ENCODE peak calls at places on chromosomes 5 and 9, in eight cellular contexts. One of them, this sample, is unnamed.

GRCh38 chr5:31866166-31866565 is 227.2 kb downstream of the PDZD2 start:
- DNase-seq in lower lobe of right lung: no peak
- DNase-seq in small intestine: no peak
- DNase-seq in cardiac muscle cell: no peak
- DNase-seq in A549: no peak
- DNase-seq in pancreas: no peak
- DNase-seq in HepG2: no peak
- DNase-seq in GM23248: no peak
- DNase-seq in this sample: no peak

GRCh38 chr9:93693129-93693528 is 116.7 kb downstream of the PHF2 start:
- DNase-seq in lower lobe of right lung: no peak
- DNase-seq in small intestine: no peak
- DNase-seq in cardiac muscle cell: no peak
- DNase-seq in A549: no peak
- DNase-seq in pancreas: no peak
- DNase-seq in HepG2: no peak
- DNase-seq in GM23248: no peak
- DNase-seq in this sample: no peak

GRCh38 chr5:72064801-72065570 is 42.3 kb upstream of the MAP1B start:
- DNase-seq in lower lobe of right lung: no peak
- DNase-seq in small intestine: no peak
- DNase-seq in cardiac muscle cell: no peak
- DNase-seq in A549: no peak
- DNase-seq in pancreas: no peak
- DNase-seq in HepG2: no peak
- DNase-seq in GM23248: no peak
- DNase-seq in this sample: no peak

GRCh38 chr5:14490309-14490711 is 91.3 kb upstream of the OTULINL start:
- DNase-seq in lower lobe of right lung: peak; percentile 79
- DNase-seq in small intestine: peak; percentile 31
- DNase-seq in cardiac muscle cell: no peak
- DNase-seq in A549: no peak
- DNase-seq in pancreas: peak; percentile 27
- DNase-seq in HepG2: no peak
- DNase-seq in GM23248: peak; percentile 33
- DNase-seq in this sample: no peak

GRCh38 chr9:84852902-84853301 is 183.4 kb downstream of the NTRK2 start:
- DNase-seq in lower lobe of right lung: no peak
- DNase-seq in small intestine: no peak
- DNase-seq in cardiac muscle cell: no peak
- DNase-seq in A549: no peak
- DNase-seq in pancreas: no peak
- DNase-seq in HepG2: no peak
- DNase-seq in GM23248: no peak
- DNase-seq in this sample: no peak

GRCh38 chr5:177397875-177398390 is 2.5 kb downstream of the PFN3 start:
- DNase-seq in lower lobe of right lung: no peak
- DNase-seq in small intestine: no peak
- DNase-seq in cardiac muscle cell: no peak
- DNase-seq in A549: no peak
- DNase-seq in pancreas: no peak
- DNase-seq in HepG2: no peak
- DNase-seq in GM23248: no peak
- DNase-seq in this sample: no peak

GRCh38 chr9:32413424-32413823 is 29.0 kb downstream of the ACO1 start:
- DNase-seq in lower lobe of right lung: no peak
- DNase-seq in small intestine: no peak
- DNase-seq in cardiac muscle cell: peak; percentile 79
- DNase-seq in A549: no peak
- DNase-seq in pancreas: no peak
- DNase-seq in HepG2: no peak
- DNase-seq in GM23248: no peak
- DNase-seq in this sample: no peak

GRCh38 chr9:30075451-30076199 is 2308.8 kb upstream of the ACO1 start:
- DNase-seq in lower lobe of right lung: no peak
- DNase-seq in small intestine: no peak
- DNase-seq in cardiac muscle cell: no peak
- DNase-seq in A549: peak; percentile 21
- DNase-seq in pancreas: no peak
- DNase-seq in HepG2: peak; percentile 1
- DNase-seq in GM23248: no peak
- DNase-seq in this sample: no peak

GRCh38 chr5:14806452-14806851 is 65.1 kb downstream of the ANKH start:
- DNase-seq in lower lobe of right lung: no peak
- DNase-seq in small intestine: no peak
- DNase-seq in cardiac muscle cell: peak; percentile 57
- DNase-seq in A549: no peak
- DNase-seq in pancreas: no peak
- DNase-seq in HepG2: no peak
- DNase-seq in GM23248: peak; percentile 59
- DNase-seq in this sample: no peak

GRCh38 chr5:28369418-28369817 is 1331.0 kb upstream of the CDH9 start:
- DNase-seq in lower lobe of right lung: no peak
- DNase-seq in small intestine: no peak
- DNase-seq in cardiac muscle cell: no peak
- DNase-seq in A549: no peak
- DNase-seq in pancreas: no peak
- DNase-seq in HepG2: no peak
- DNase-seq in GM23248: no peak
- DNase-seq in this sample: no peak

GRCh38 chr5:133363807-133364587 is 248.3 kb downstream of the FSTL4 start:
- DNase-seq in lower lobe of right lung: no peak
- DNase-seq in small intestine: no peak
- DNase-seq in cardiac muscle cell: no peak
- DNase-seq in A549: no peak
- DNase-seq in pancreas: no peak
- DNase-seq in HepG2: no peak
- DNase-seq in GM23248: no peak
- DNase-seq in this sample: no peak

GRCh38 chr5:53378590-53379247 is 101.7 kb upstream of the FST start:
- DNase-seq in lower lobe of right lung: no peak
- DNase-seq in small intestine: no peak
- DNase-seq in cardiac muscle cell: peak; percentile 69
- DNase-seq in A549: no peak
- DNase-seq in pancreas: no peak
- DNase-seq in HepG2: no peak
- DNase-seq in GM23248: peak; percentile 88
- DNase-seq in this sample: no peak

GRCh38 chr5:130529111-130529510 is 624.8 kb downstream of the CHSY3 start:
- DNase-seq in lower lobe of right lung: no peak
- DNase-seq in small intestine: no peak
- DNase-seq in cardiac muscle cell: no peak
- DNase-seq in A549: no peak
- DNase-seq in pancreas: no peak
- DNase-seq in HepG2: no peak
- DNase-seq in GM23248: no peak
- DNase-seq in this sample: no peak

GRCh38 chr5:95219411-95219810 is 65.5 kb downstream of the MCTP1 start:
- DNase-seq in lower lobe of right lung: no peak
- DNase-seq in small intestine: no peak
- DNase-seq in cardiac muscle cell: no peak
- DNase-seq in A549: no peak
- DNase-seq in pancreas: no peak
- DNase-seq in HepG2: no peak
- DNase-seq in GM23248: no peak
- DNase-seq in this sample: no peak

DNA sequence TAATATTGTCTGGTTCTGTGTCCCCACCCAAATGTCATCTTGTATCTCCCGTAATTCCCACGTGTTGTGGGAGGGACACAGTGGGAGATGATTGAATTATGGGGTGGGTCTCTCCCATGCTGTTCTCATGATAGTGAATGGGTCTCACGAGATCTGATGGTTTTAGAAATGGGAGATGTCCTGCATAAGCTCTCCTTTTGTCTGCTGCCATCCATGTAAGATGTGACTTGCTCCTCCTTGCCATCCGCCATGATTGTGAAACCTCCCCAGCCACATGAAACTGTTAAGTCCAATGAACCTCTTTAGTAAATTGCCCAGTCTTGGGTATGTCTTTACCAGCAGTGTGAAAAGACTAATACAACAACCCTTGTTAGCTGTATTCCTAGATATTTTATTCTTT is 44.5 kb downstream of the GIN1 start:
- DNase-seq in lower lobe of right lung: no peak
- DNase-seq in small intestine: no peak
- DNase-seq in cardiac muscle cell: no peak
- DNase-seq in A549: no peak
- DNase-seq in pancreas: no peak
- DNase-seq in HepG2: no peak
- DNase-seq in GM23248: no peak
- DNase-seq in this sample: no peak
- H3K9me3 ChIP-seq in lower lobe of right lung: peaks cover 56% of the 10 kb centered on the region
- H3K9me3 ChIP-seq in small intestine: peaks cover 6% of the 10 kb centered on the region
- H3K9me3 ChIP-seq in cardiac muscle cell: no peaks in the 10 kb centered on the region
- H3K9me3 ChIP-seq in A549: peaks cover 42% of the 10 kb centered on the region
- H3K9me3 ChIP-seq in pancreas: no peaks in the 10 kb centered on the region
- H3K9me3 ChIP-seq in HepG2: peaks cover 22% of the 10 kb centered on the region
- H3K9me3 ChIP-seq in GM23248: no peaks in the 10 kb centered on the region
- H3K9me3 ChIP-seq in this sample: peaks cover 2% of the 10 kb centered on the region

GRCh38 chr5:2836133-2836532 is 84.7 kb upstream of the IRX2 start:
- DNase-seq in lower lobe of right lung: no peak
- DNase-seq in small intestine: no peak
- DNase-seq in cardiac muscle cell: no peak
- DNase-seq in A549: no peak
- DNase-seq in pancreas: no peak
- DNase-seq in HepG2: no peak
- DNase-seq in GM23248: no peak
- DNase-seq in this sample: no peak

GRCh38 chr5:2833513-2833912 is 82.0 kb upstream of the IRX2 start:
- DNase-seq in lower lobe of right lung: no peak
- DNase-seq in small intestine: no peak
- DNase-seq in cardiac muscle cell: no peak
- DNase-seq in A549: no peak
- DNase-seq in pancreas: no peak
- DNase-seq in HepG2: no peak
- DNase-seq in GM23248: no peak
- DNase-seq in this sample: no peak

DNA sequence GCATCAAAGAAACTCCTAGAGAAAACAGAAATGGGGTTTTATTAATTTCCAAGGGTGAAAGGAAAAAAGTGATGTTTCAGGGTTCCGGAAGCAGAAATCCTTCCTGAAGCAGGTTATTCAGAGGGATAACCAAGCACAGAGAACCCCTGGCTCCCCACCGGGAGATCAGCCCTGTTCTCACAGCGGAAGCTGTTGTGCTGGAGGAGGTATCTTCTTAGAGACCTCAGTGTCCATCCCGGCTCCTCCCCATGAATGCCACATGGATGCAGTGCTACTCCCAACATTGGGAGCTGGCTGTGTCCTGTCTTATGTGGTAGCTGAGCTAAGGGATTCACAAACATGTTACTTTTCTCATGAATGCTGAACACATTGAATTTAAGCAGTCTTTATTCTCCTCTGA is 80.9 kb upstream of the IRX2 start:
- DNase-seq in lower lobe of right lung: no peak
- DNase-seq in small intestine: no peak
- DNase-seq in cardiac muscle cell: no peak
- DNase-seq in A549: no peak
- DNase-seq in pancreas: no peak
- DNase-seq in HepG2: no peak
- DNase-seq in GM23248: no peak
- DNase-seq in this sample: no peak
- H3K9me3 ChIP-seq in lower lobe of right lung: no peaks in the 10 kb centered on the region
- H3K9me3 ChIP-seq in small intestine: no peaks in the 10 kb centered on the region
- H3K9me3 ChIP-seq in cardiac muscle cell: no peaks in the 10 kb centered on the region
- H3K9me3 ChIP-seq in A549: no peaks in the 10 kb centered on the region
- H3K9me3 ChIP-seq in pancreas: no peaks in the 10 kb centered on the region
- H3K9me3 ChIP-seq in HepG2: no peaks in the 10 kb centered on the region
- H3K9me3 ChIP-seq in GM23248: no peaks in the 10 kb centered on the region
- H3K9me3 ChIP-seq in this sample: no peaks in the 10 kb centered on the region

GRCh38 chr9:23730364-23730763 is 95.7 kb downstream of the ELAVL2 start:
- DNase-seq in lower lobe of right lung: no peak
- DNase-seq in small intestine: no peak
- DNase-seq in cardiac muscle cell: no peak
- DNase-seq in A549: no peak
- DNase-seq in pancreas: no peak
- DNase-seq in HepG2: no peak
- DNase-seq in GM23248: no peak
- DNase-seq in this sample: no peak
- H3K9me3 ChIP-seq in lower lobe of right lung: no peaks in the 10 kb centered on the region
- H3K9me3 ChIP-seq in small intestine: no peaks in the 10 kb centered on the region
- H3K9me3 ChIP-seq in cardiac muscle cell: no peaks in the 10 kb centered on the region
- H3K9me3 ChIP-seq in A549: no peaks in the 10 kb centered on the region
- H3K9me3 ChIP-seq in pancreas: no peaks in the 10 kb centered on the region
- H3K9me3 ChIP-seq in HepG2: no peaks in the 10 kb centered on the region
- H3K9me3 ChIP-seq in GM23248: no peaks in the 10 kb centered on the region
- H3K9me3 ChIP-seq in this sample: no peaks in the 10 kb centered on the region

GRCh38 chr5:17339841-17340240 is 122.4 kb downstream of the BASP1 start:
- DNase-seq in lower lobe of right lung: no peak
- DNase-seq in small intestine: no peak
- DNase-seq in cardiac muscle cell: no peak
- DNase-seq in A549: no peak
- DNase-seq in pancreas: no peak
- DNase-seq in HepG2: no peak
- DNase-seq in GM23248: no peak
- DNase-seq in this sample: no peak

GRCh38 chr5:17333755-17334154 is 116.3 kb downstream of the BASP1 start:
- DNase-seq in lower lobe of right lung: no peak
- DNase-seq in small intestine: no peak
- DNase-seq in cardiac muscle cell: no peak
- DNase-seq in A549: no peak
- DNase-seq in pancreas: no peak
- DNase-seq in HepG2: no peak
- DNase-seq in GM23248: no peak
- DNase-seq in this sample: no peak

GRCh38 chr5:17340363-17340762 is 122.9 kb downstream of the BASP1 start:
- DNase-seq in lower lobe of right lung: no peak
- DNase-seq in small intestine: no peak
- DNase-seq in cardiac muscle cell: peak; percentile 16
- DNase-seq in A549: no peak
- DNase-seq in pancreas: no peak
- DNase-seq in HepG2: no peak
- DNase-seq in GM23248: peak; percentile 6
- DNase-seq in this sample: no peak

GRCh38 chr5:17331649-17332048 is 114.2 kb downstream of the BASP1 start:
- DNase-seq in lower lobe of right lung: no peak
- DNase-seq in small intestine: no peak
- DNase-seq in cardiac muscle cell: no peak
- DNase-seq in A549: no peak
- DNase-seq in pancreas: no peak
- DNase-seq in HepG2: no peak
- DNase-seq in GM23248: no peak
- DNase-seq in this sample: no peak

GRCh38 chr5:17336054-17336453 is 118.6 kb downstream of the BASP1 start:
- DNase-seq in lower lobe of right lung: no peak
- DNase-seq in small intestine: no peak
- DNase-seq in cardiac muscle cell: no peak
- DNase-seq in A549: no peak
- DNase-seq in pancreas: no peak
- DNase-seq in HepG2: no peak
- DNase-seq in GM23248: no peak
- DNase-seq in this sample: no peak
- H3K9me3 ChIP-seq in lower lobe of right lung: no peaks in the 10 kb centered on the region
- H3K9me3 ChIP-seq in small intestine: no peaks in the 10 kb centered on the region
- H3K9me3 ChIP-seq in cardiac muscle cell: peaks cover 3% of the 10 kb centered on the region
- H3K9me3 ChIP-seq in A549: peaks cover 14% of the 10 kb centered on the region
- H3K9me3 ChIP-seq in pancreas: no peaks in the 10 kb centered on the region
- H3K9me3 ChIP-seq in HepG2: peaks cover 21% of the 10 kb centered on the region
- H3K9me3 ChIP-seq in GM23248: no peaks in the 10 kb centered on the region
- H3K9me3 ChIP-seq in this sample: no peaks in the 10 kb centered on the region

GRCh38 chr5:151191661-151192060 is 32.2 kb downstream of the CCDC69 start:
- DNase-seq in lower lobe of right lung: no peak
- DNase-seq in small intestine: no peak
- DNase-seq in cardiac muscle cell: no peak
- DNase-seq in A549: no peak
- DNase-seq in pancreas: no peak
- DNase-seq in HepG2: no peak
- DNase-seq in GM23248: no peak
- DNase-seq in this sample: no peak
- H3K9me3 ChIP-seq in lower lobe of right lung: peaks cover 8% of the 10 kb centered on the region
- H3K9me3 ChIP-seq in small intestine: no peaks in the 10 kb centered on the region
- H3K9me3 ChIP-seq in cardiac muscle cell: no peaks in the 10 kb centered on the region
- H3K9me3 ChIP-seq in A549: peaks cover 12% of the 10 kb centered on the region
- H3K9me3 ChIP-seq in pancreas: no peaks in the 10 kb centered on the region
- H3K9me3 ChIP-seq in HepG2: no peaks in the 10 kb centered on the region
- H3K9me3 ChIP-seq in GM23248: peaks cover 3% of the 10 kb centered on the region
- H3K9me3 ChIP-seq in this sample: no peaks in the 10 kb centered on the region